ENCODE peak calls at places on chromosomes 5 and 9, in ten cellular contexts. A is mesendoderm; B is mammary epithelial cell; F is naive thymus-derived CD4-positive, alpha-beta T cell; E is upper lobe of right lung; O is GM12878; L is neural progenitor cell; K is caudate nucleus; Q is colonic mucosa; P is heart right ventricle. M is an unnamed sample.

GRCh38 chr5:111119856-111120255 is 27.7 kb downstream of the WDR36 start:
- DNase-seq in A (no peak), B (no peak), F (no peak), E (no peak), O (no peak), L (no peak), K (no peak), Q (no peak), P (no peak), M (no peak)

GRCh38 chr5:109844148-109844547 is 154.4 kb downstream of the MAN2A1 start:
- DNase-seq in A (no peak), B (no peak), F (no peak), E (no peak), O (no peak), L (no peak), K (no peak), Q (no peak), P (no peak), M (no peak)

GRCh38 chr5:87169300-87169991 is 98.2 kb upstream of the RASA1 start:
- DNase-seq in A (no peak), B (peak; percentile 11), F (no peak), E (no peak), O (no peak), L (no peak), K (no peak), Q (no peak), P (no peak), M (no peak)

GRCh38 chr5:96629774-96630173 is 32.4 kb upstream of the CAST start:
- DNase-seq in A (peak; percentile 14), B (peak; percentile 99), F (no peak), E (no peak), O (no peak), L (peak; percentile 44), K (no peak), Q (no peak), P (no peak), M (no peak)

GRCh38 chr9:78132688-78133033 is 101.0 kb upstream of the GNAQ start:
- DNase-seq in A (no peak), B (no peak), F (peak; percentile 33), E (no peak), O (no peak), L (no peak), K (no peak), Q (no peak), P (no peak), M (no peak)

GRCh38 chr9:91302831-91303230 is 58.9 kb downstream of the AUH start:
- DNase-seq in A (no peak), B (peak; percentile 80), F (no peak), E (no peak), O (no peak), L (no peak), K (no peak), Q (no peak), P (no peak), M (no peak)

GRCh38 chr9:14846871-14847311 is 63.3 kb downstream of the FREM1 start:
- DNase-seq in A (peak; percentile 92), B (peak; percentile 23), F (peak; percentile 24), E (peak; percentile 78), O (no peak), L (peak; percentile 85), K (no peak), Q (peak; percentile 60), P (peak; percentile 19), M (no peak)

GRCh38 chr5:130706696-130707095 is 458.4 kb downstream of the HINT1 start:
- DNase-seq in A (no peak), B (no peak), F (no peak), E (no peak), O (no peak), L (no peak), K (no peak), Q (no peak), P (no peak), M (no peak)

GRCh38 chr5:81924467-81924866 is 47.4 kb upstream of the ATG10 start:
- DNase-seq in A (no peak), B (no peak), F (no peak), E (no peak), O (no peak), L (peak; percentile 38), K (no peak), Q (no peak), P (peak; percentile 17), M (peak; percentile 8)

GRCh38 chr9:134698587-134699342 is 57.2 kb downstream of the COL5A1 start:
- DNase-seq in A (peak; percentile 94), B (peak; percentile 4), F (no peak), E (peak; percentile 84), O (no peak), L (peak; percentile 95), K (no peak), Q (peak; percentile 60), P (peak; percentile 66), M (no peak)

GRCh38 chr5:95760291-95761191 is 29.4 kb downstream of the RHOBTB3 start:
- DNase-seq in A (peak; percentile 41), B (peak; percentile 65), F (peak; percentile 34), E (no peak), O (peak; percentile 64), L (no peak), K (no peak), Q (no peak), P (no peak), M (no peak)

GRCh38 chr5:59517926-59518585 is 375.5 kb downstream of the PDE4D start:
- DNase-seq in A (no peak), B (peak; percentile 61), F (no peak), E (no peak), O (no peak), L (no peak), K (no peak), Q (no peak), P (no peak), M (no peak)

GRCh38 chr9:93898026-93898425 is 57.1 kb downstream of the BARX1 start:
- DNase-seq in A (peak; percentile 26), B (no peak), F (peak; percentile 41), E (no peak), O (no peak), L (no peak), K (no peak), Q (no peak), P (no peak), M (no peak)

GRCh38 chr5:100430268-100430900 is 104.8 kb upstream of the FAM174A start:
- DNase-seq in A (peak; percentile 62), B (peak; percentile 24), F (peak; percentile 26), E (no peak), O (peak; percentile 15), L (peak; percentile 58), K (no peak), Q (peak; percentile 55), P (peak; percentile 32), M (peak; percentile 8)

GRCh38 chr5:180323929-180324632 is 29.1 kb downstream of the GFPT2 start:
- DNase-seq in A (no peak), B (peak; percentile 35), F (no peak), E (no peak), O (no peak), L (no peak), K (no peak), Q (no peak), P (no peak), M (no peak)

GRCh38 chr5:102754499-102755424 is at the start of gene PAM:
- DNase-seq in A (peak; percentile 88), B (peak; percentile 81), F (peak; percentile 60), E (peak; percentile 92), O (no peak), L (peak; percentile 91), K (no peak), Q (peak; percentile 79), P (peak; percentile 84), M (peak; percentile 21)

GRCh38 chr9:36276840-36277239 is 18.6 kb upstream of the GNE start:
- DNase-seq in A (no peak), B (peak; percentile 37), F (no peak), E (no peak), O (no peak), L (peak; percentile 36), K (no peak), Q (peak; percentile 75), P (peak; percentile 11), M (no peak)
- H3K27ac ChIP-seq in A (no peak overlapping the region), B (peak overlapping the region; percentile 3), F (no peak overlapping the region), E (no peak overlapping the region), O (no peak overlapping the region), L (no peak overlapping the region), K (no peak overlapping the region), Q (peak overlapping the region; percentile 53), P (no peak overlapping the region), M (no peak overlapping the region)

GRCh38 chr9:96617439-96618185 is 2.0 kb downstream of the CDC14B start:
- DNase-seq in A (no peak), B (no peak), F (no peak), E (no peak), O (no peak), L (peak; percentile 15), K (no peak), Q (no peak), P (no peak), M (no peak)
- H3K27ac ChIP-seq in A (no peak overlapping the region), B (no peak overlapping the region), F (no peak overlapping the region), E (peak overlapping the region; percentile 63), O (no peak overlapping the region), L (no peak overlapping the region), K (peak overlapping the region; percentile 72), Q (no peak overlapping the region), P (peak overlapping the region; percentile 90), M (peak overlapping the region; percentile 95)

DNA sequence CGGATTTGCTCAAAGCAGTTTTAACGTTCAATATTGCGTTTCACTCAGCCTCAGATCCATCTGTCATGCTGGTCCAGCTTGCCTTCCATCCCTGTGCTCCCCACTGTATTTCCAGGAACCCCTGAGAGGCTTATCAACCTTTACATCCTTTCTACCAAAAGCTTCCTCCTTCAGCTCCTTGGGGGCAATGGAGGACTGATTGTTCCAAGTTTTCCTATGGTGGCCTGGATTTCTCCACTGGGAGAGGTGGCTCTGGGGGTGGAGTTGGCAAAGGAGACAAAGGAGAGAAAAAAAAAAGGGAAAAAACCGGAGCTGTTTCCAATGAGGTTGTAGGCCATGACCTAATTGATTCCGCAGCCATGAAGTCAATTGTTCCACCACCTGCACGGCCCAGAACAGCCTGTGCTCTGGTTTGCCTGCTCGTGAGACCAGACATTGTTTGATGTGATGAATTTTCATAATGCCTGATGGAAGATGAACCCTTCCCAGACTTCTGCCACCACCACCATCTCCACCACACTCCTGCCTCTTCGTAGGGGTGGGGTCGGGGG is 54.1 kb downstream of the ABLIM3 start:
- DNase-seq in A (no peak), B (no peak), F (no peak), E (no peak), O (no peak), L (no peak), K (no peak), Q (no peak), P (peak; percentile 71), M (no peak)
- H3K27ac ChIP-seq in A (no peak overlapping the region), B (no peak overlapping the region), F (no peak overlapping the region), E (no peak overlapping the region), O (no peak overlapping the region), L (no peak overlapping the region), K (no peak overlapping the region), Q (no peak overlapping the region), P (peak overlapping the region; percentile 90), M (no peak overlapping the region)

DNA sequence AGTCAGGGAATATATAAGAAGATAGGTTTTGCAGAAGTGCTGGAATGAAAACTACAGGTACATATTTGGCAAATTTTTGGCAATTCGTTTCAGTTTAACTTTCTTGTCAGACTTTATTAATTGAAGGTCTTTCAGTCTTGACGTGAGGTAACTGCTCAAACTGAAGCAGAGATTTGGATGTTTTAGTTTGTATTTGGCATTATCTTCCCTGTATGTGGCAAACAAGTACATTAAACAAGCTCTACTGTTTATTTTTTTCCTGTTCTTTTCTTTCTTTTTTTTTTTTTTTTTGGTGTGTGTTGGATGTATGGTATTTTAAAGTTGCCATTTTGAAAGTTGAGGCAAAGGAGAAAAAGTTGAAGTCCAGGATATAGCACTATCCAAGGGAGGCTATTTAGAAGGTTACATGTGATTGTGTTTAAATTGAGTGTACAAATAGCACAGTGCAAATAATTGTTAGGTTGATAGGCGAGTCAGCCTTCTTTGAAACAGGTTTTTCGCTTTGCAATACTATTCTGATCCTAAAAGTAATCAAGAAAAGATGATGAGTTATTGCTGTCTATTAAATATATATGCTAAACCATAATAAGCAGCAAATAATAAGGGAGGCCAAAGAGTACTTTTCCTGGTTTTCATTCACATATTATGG is 2.2 kb downstream of the PBX3 start:
- DNase-seq in A (no peak), B (peak; percentile 20), F (no peak), E (no peak), O (no peak), L (no peak), K (no peak), Q (no peak), P (no peak), M (no peak)
- H3K27ac ChIP-seq in A (no peak overlapping the region), B (peak overlapping the region; percentile 35), F (peak overlapping the region; percentile 31), E (peak overlapping the region; percentile 84), O (peak overlapping the region; percentile 89), L (peak overlapping the region; percentile 35), K (no peak overlapping the region), Q (no peak overlapping the region), P (peak overlapping the region; percentile 91), M (no peak overlapping the region)

M was measured in substantia nigra.